ENCODE peak calls at places on chromosomes 4 and X, in seven cellular contexts. One of them, this sample, is unnamed.

GRCh38 chrX:104254442-104255115 is at the start of gene ESX1:
- DNase-seq in GM12878: no peak
- DNase-seq in K562: no peak
- DNase-seq in WTC11: peak; percentile 45
- DNase-seq in A549: no peak
- DNase-seq in HepG2: no peak
- DNase-seq in HCT116: no peak
- DNase-seq in this sample: no peak

GRCh38 chr4:98663226-98664006 is 5.0 kb upstream of the TSPAN5 start:
- DNase-seq in HepG2: no peak
- DNase-seq in WTC11: no peak
- DNase-seq in A549: no peak
- DNase-seq in K562: no peak
- DNase-seq in GM12878: peak; percentile 84
- DNase-seq in HCT116: no peak
- DNase-seq in this sample: peak; percentile 21

GRCh38 chr4:69775488-69775887 is 15.1 kb upstream of the SULT1B1 start:
- DNase-seq in K562: no peak
- DNase-seq in GM12878: no peak
- DNase-seq in WTC11: no peak
- DNase-seq in HepG2: no peak
- DNase-seq in A549: no peak
- DNase-seq in HCT116: no peak
- DNase-seq in this sample: no peak

GRCh38 chr4:140893939-140894338 is 137.8 kb upstream of the TBC1D9 start:
- DNase-seq in K562: no peak
- DNase-seq in WTC11: no peak
- DNase-seq in A549: no peak
- DNase-seq in HepG2: no peak
- DNase-seq in HCT116: no peak
- DNase-seq in GM12878: no peak
- DNase-seq in this sample: no peak

GRCh38 chrX:145843196-145843595 is 25.6 kb downstream of the SLITRK2 start:
- DNase-seq in HepG2: no peak
- DNase-seq in GM12878: no peak
- DNase-seq in WTC11: no peak
- DNase-seq in HCT116: no peak
- DNase-seq in A549: no peak
- DNase-seq in K562: no peak
- DNase-seq in this sample: no peak

GRCh38 chrX:70016513-70016912 is 33.2 kb downstream of the AWAT2 start:
- DNase-seq in GM12878: no peak
- DNase-seq in K562: no peak
- DNase-seq in HepG2: no peak
- DNase-seq in HCT116: no peak
- DNase-seq in A549: no peak
- DNase-seq in WTC11: no peak
- DNase-seq in this sample: no peak

GRCh38 chr4:186901850-186902249 is 178.2 kb upstream of the FAT1 start:
- DNase-seq in HepG2: no peak
- DNase-seq in WTC11: no peak
- DNase-seq in A549: no peak
- DNase-seq in HCT116: no peak
- DNase-seq in K562: no peak
- DNase-seq in GM12878: no peak
- DNase-seq in this sample: no peak

GRCh38 chr4:79552311-79552710 is 144.3 kb upstream of the GK2 start:
- DNase-seq in GM12878: no peak
- DNase-seq in WTC11: no peak
- DNase-seq in HCT116: no peak
- DNase-seq in K562: no peak
- DNase-seq in HepG2: no peak
- DNase-seq in A549: no peak
- DNase-seq in this sample: no peak

DNA sequence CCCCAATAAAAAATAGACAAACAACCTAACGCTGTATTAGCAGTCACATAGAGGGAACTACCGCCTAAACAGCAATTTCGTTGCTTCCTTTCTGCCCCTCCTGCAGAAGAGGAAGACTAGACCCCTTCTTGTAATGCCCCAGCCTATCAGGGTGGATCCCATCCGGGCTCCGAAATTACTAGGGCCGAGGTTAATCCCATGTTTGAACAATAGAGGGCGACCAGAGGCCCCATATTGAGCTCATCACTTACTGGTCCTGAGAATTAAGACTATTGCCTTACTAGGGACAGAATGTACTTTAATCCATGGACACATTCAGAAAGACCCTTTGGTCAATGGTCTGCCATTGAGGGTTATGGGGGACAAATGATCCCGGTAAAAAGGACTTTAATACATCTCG is 11.8 kb upstream of the ZNF630 start:
- DNase-seq in GM12878: no peak
- DNase-seq in HepG2: peak; percentile 6
- DNase-seq in WTC11: peak; percentile 41
- DNase-seq in HCT116: peak; percentile 26
- DNase-seq in K562: peak; percentile 59
- DNase-seq in A549: peak; percentile 50
- DNase-seq in this sample: peak; percentile 69
- TF ChIP-seq MAX in GM12878: no peak
- TF ChIP-seq MAX in HepG2: no peak
- TF ChIP-seq MAX in WTC11: no peak
- TF ChIP-seq MAX in HCT116: no peak
- TF ChIP-seq MAX in K562: no peak
- TF ChIP-seq MAX in A549: no peak
- TF ChIP-seq MAX in this sample: no peak

DNA sequence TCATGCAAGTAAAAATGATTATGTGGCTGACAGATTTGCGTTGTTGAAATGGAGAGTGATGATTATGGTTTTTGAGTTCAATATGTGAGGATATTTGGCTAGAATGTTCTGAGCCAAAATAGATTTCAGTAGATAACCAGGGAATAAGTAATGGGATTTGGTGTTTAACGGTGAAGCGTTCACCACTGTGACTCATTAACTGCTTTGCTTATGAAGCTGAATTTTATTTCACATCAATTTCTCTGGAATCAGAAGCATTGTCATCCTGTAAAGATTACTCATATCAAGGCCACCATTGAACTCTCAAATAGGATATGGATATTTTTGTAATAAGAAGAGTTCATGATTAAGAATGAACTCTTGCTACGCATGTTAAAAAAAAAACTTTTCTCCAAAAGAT is 11.7 kb downstream of the AFP start:
- DNase-seq in HCT116: no peak
- DNase-seq in K562: no peak
- DNase-seq in A549: no peak
- DNase-seq in HepG2: no peak
- DNase-seq in WTC11: no peak
- DNase-seq in GM12878: no peak
- DNase-seq in this sample: no peak
- TF ChIP-seq MAX in HCT116: no peak
- TF ChIP-seq MAX in K562: no peak
- TF ChIP-seq MAX in A549: no peak
- TF ChIP-seq MAX in HepG2: no peak
- TF ChIP-seq MAX in WTC11: no peak
- TF ChIP-seq MAX in GM12878: no peak
- TF ChIP-seq MAX in this sample: no peak

GRCh38 chr4:8278421-8279287 is 9.1 kb downstream of the HTRA3 start:
- DNase-seq in WTC11: no peak
- DNase-seq in HepG2: no peak
- DNase-seq in GM12878: no peak
- DNase-seq in K562: no peak
- DNase-seq in HCT116: no peak
- DNase-seq in A549: peak; percentile 41
- DNase-seq in this sample: peak; percentile 91
- TF ChIP-seq MAX in WTC11: no peak
- TF ChIP-seq MAX in HepG2: no peak
- TF ChIP-seq MAX in GM12878: no peak
- TF ChIP-seq MAX in K562: no peak
- TF ChIP-seq MAX in HCT116: no peak
- TF ChIP-seq MAX in A549: peak; percentile 28
- TF ChIP-seq MAX in this sample: peak; percentile 44

GRCh38 chrX:48489892-48490291 is 13.9 kb downstream of the FTSJ1 start:
- DNase-seq in A549: no peak
- DNase-seq in K562: no peak
- DNase-seq in GM12878: no peak
- DNase-seq in WTC11: no peak
- DNase-seq in HCT116: no peak
- DNase-seq in HepG2: no peak
- DNase-seq in this sample: no peak
- TF ChIP-seq MAX in A549: no peak
- TF ChIP-seq MAX in K562: no peak
- TF ChIP-seq MAX in GM12878: no peak
- TF ChIP-seq MAX in WTC11: no peak
- TF ChIP-seq MAX in HCT116: no peak
- TF ChIP-seq MAX in HepG2: no peak
- TF ChIP-seq MAX in this sample: no peak

GRCh38 chr4:55214172-55214571 is 88.8 kb upstream of the KDR start:
- DNase-seq in K562: no peak
- DNase-seq in A549: no peak
- DNase-seq in WTC11: no peak
- DNase-seq in GM12878: no peak
- DNase-seq in HCT116: no peak
- DNase-seq in HepG2: no peak
- DNase-seq in this sample: no peak
- TF ChIP-seq MAX in K562: no peak
- TF ChIP-seq MAX in A549: no peak
- TF ChIP-seq MAX in WTC11: no peak
- TF ChIP-seq MAX in GM12878: no peak
- TF ChIP-seq MAX in HCT116: no peak
- TF ChIP-seq MAX in HepG2: no peak
- TF ChIP-seq MAX in this sample: no peak

DNA sequence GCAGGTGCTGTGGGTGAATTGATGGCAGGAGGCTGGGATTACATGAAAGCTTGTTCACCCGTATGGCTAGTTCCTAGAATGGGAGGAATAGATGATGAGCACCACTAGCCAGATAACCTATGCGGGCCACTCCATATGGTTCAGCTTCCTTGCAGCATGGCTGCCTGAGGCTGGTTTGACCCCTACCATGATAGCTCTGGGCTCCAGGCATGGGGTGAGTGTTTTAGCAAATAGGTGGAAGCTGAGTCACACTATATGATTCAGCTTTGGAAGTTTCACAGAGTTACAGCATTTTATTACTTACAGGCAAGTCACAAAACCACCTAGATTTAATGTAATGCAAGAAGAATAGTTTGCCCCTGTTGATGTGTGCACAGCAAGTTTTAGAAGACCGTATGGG is 603.2 kb downstream of the STIM2 start:
- DNase-seq in K562: no peak
- DNase-seq in HepG2: no peak
- DNase-seq in A549: no peak
- DNase-seq in GM12878: no peak
- DNase-seq in HCT116: peak; percentile 54
- DNase-seq in WTC11: no peak
- DNase-seq in this sample: no peak
- TF ChIP-seq MAX in K562: no peak
- TF ChIP-seq MAX in HepG2: no peak
- TF ChIP-seq MAX in A549: no peak
- TF ChIP-seq MAX in GM12878: no peak
- TF ChIP-seq MAX in HCT116: no peak
- TF ChIP-seq MAX in WTC11: no peak
- TF ChIP-seq MAX in this sample: no peak

DNA sequence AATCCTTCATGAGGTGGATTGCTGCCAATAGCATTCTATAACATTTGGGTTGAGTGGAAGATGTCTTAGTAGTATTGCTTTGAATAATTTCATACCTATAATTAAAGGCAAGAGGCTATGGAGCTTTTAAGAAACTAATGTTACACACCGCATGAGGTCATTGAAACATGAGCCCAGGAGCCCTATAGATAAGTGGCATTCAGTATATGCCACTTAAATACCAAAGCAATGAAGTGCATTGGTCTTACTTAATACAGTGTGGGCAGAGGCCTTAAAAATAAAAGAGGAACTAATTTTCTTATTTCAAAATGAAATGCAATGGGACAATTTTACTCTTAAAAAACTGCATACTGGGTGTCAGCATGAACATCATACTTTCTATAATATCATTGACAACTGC is 47.5 kb downstream of the SPATA18 start:
- DNase-seq in WTC11: no peak
- DNase-seq in HCT116: no peak
- DNase-seq in GM12878: no peak
- DNase-seq in K562: no peak
- DNase-seq in HepG2: no peak
- DNase-seq in A549: no peak
- DNase-seq in this sample: peak; percentile 8
- TF ChIP-seq MAX in WTC11: no peak
- TF ChIP-seq MAX in HCT116: no peak
- TF ChIP-seq MAX in GM12878: no peak
- TF ChIP-seq MAX in K562: no peak
- TF ChIP-seq MAX in HepG2: no peak
- TF ChIP-seq MAX in A549: no peak
- TF ChIP-seq MAX in this sample: no peak